ENCODE peak calls at places on chromosomes 7 and 10, in six cellular contexts. O, N, Z, Q, L and Y are unnamed samples. For H3K4me1, the result is how much of the 10 kb centered on the place peaks cover.

GRCh38 chr10:122286872-122287271 is 15.8 kb downstream of the BTBD16 start:
- DNase-seq in O (peak), N (peak), Z (no peak), Q (peak), L (no peak), Y (no peak)

GRCh38 chr10:49393757-49394156 is 2.1 kb downstream of the DRGX start:
- DNase-seq in O (no peak), N (no peak), Z (no peak), Q (peak), L (no peak), Y (no peak)

GRCh38 chr7:35749548-35749947 is 51.3 kb upstream of the SEPTIN7 start:
- DNase-seq in O (no peak), N (no peak), Z (no peak), Q (no peak), L (no peak), Y (no peak)

GRCh38 chr10:43053825-43054224 is 23.0 kb upstream of the RET start:
- DNase-seq in O (no peak), N (no peak), Z (no peak), Q (no peak), L (no peak), Y (no peak)

GRCh38 chr7:14759785-14760184 is 142.8 kb downstream of the DGKB start:
- DNase-seq in O (no peak), N (peak), Z (no peak), Q (no peak), L (no peak), Y (no peak)

GRCh38 chr7:8176370-8177081 is 85.4 kb downstream of the ICA1 start:
- DNase-seq in O (no peak), N (no peak), Z (no peak), Q (no peak), L (no peak), Y (peak)

GRCh38 chr10:52786098-52786497 is 13.5 kb upstream of the MBL2 start:
- DNase-seq in O (no peak), N (no peak), Z (no peak), Q (no peak), L (no peak), Y (no peak)

GRCh38 chr7:22822486-22823141 is at the start of gene TOMM7:
- DNase-seq in O (peak), N (peak), Z (peak), Q (peak), L (peak), Y (peak)

GRCh38 chr10:112842832-112843360 is 107.2 kb upstream of the TCF7L2 start:
- DNase-seq in O (no peak), N (no peak), Z (no peak), Q (no peak), L (peak), Y (no peak)

GRCh38 chr10:132670546-132670945 is 115.4 kb downstream of the NKX6-2 start:
- DNase-seq in O (no peak), N (no peak), Z (no peak), Q (no peak), L (no peak), Y (no peak)

GRCh38 chr7:104264281-104264680 is 56.5 kb upstream of the ORC5 start:
- DNase-seq in O (no peak), N (peak), Z (no peak), Q (no peak), L (no peak), Y (no peak)

GRCh38 chr7:129530881-129531391 is 28.6 kb downstream of the SMKR1 start:
- DNase-seq in O (peak), N (peak), Z (peak), Q (no peak), L (no peak), Y (no peak)

GRCh38 chr7:80387634-80388033 is 124.2 kb downstream of the GNAT3 start:
- DNase-seq in O (no peak), N (no peak), Z (no peak), Q (peak), L (peak), Y (no peak)

GRCh38 chr7:81333004-81333403 is 414.2 kb upstream of the SEMA3C start:
- DNase-seq in O (no peak), N (peak), Z (no peak), Q (no peak), L (no peak), Y (no peak)

GRCh38 chr10:113679463-113680171 is at the start of gene CASP7:
- DNase-seq in O (peak), N (peak), Z (peak), Q (peak), L (peak), Y (peak)

GRCh38 chr10:31961675-31962074 is 33.0 kb upstream of the ARHGAP12 start:
- DNase-seq in O (no peak), N (peak), Z (no peak), Q (no peak), L (no peak), Y (no peak)

GRCh38 chr10:62306663-62307062 is 38.0 kb upstream of the RTKN2 start:
- DNase-seq in O (no peak), N (no peak), Z (no peak), Q (peak), L (no peak), Y (no peak)

GRCh38 chr10:101085846-101086245 is 24.1 kb downstream of the KAZALD1 start:
- DNase-seq in O (no peak), N (peak), Z (no peak), Q (no peak), L (no peak), Y (no peak)

GRCh38 chr7:1149351-1149794 is 10.6 kb downstream of the ZFAND2A start:
- DNase-seq in O (no peak), N (no peak), Z (no peak), Q (no peak), L (no peak), Y (no peak)

DNA sequence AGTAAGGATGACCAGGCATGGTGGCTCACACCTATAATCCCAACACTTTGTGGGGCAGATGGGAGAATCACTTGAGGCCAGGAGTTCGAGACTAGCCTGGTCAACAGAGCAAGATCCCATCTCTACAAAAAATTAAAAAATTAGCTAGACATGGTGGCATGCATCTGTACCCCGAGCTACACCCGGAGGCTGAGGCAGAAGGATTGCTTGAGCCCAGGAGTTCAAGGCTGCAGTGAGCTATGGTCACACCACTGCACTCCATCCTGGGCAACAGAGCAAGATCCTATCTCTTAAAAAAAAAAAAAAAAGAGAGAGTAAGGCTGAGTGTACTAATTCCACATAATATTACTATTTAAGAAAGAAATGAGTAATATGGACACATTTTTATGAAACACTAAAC is 3.8 kb downstream of the P4HA1 start:
- DNase-seq in O (no peak), N (no peak), Z (no peak), Q (no peak), L (no peak), Y (no peak)
- H3K4me1 ChIP-seq in O (under half), N (under half), Z (under half), Q (under half), L (under half), Y (under half)

DNA sequence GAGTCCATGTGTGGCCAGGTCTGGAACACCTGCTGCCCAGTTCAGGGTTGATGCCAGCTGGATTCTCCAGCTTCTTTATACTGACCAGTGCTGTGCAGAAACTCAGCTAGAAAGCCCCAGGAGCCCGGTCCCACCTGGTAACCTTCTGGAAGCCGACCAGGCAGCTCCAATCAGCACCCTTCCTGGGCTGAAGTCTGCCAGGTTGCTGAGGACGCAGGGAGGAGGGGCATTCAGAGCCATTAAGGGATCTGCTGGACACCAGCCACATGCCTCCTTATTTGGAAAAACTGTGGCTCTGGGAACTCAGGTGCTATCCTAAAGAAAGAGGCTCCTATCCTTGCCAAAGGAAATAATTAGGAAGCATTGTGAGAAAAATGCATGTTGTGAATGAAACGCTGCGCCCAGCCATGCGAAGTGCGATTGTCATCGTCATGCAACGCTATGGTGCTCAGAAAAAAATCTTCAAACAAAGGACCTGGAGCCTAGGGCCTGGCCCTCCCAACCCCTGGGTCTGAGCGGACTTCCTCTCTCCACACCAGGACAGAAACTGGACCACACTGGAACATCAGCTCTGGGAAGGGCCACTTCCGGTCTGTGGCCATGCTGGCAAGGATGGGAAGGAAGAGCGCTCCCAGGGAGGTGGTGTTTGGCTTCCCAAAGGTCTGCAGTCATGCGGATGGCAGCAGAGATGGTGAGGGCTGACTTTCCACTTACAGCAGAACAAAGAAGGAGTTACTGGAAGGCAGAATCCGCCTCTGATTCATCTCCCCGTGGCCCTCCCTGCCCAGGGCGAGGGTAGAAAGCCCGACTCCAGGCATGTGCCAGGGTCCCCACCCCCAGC is 90.1 kb downstream of the FAM53B start:
- DNase-seq in O (no peak), N (no peak), Z (no peak), Q (no peak), L (no peak), Y (no peak)
- TF ChIP-seq EZH2phosphoT487 in O (no peak), N (no peak), Z (no peak), Q (no peak), L (no peak), Y (no peak)

DNA sequence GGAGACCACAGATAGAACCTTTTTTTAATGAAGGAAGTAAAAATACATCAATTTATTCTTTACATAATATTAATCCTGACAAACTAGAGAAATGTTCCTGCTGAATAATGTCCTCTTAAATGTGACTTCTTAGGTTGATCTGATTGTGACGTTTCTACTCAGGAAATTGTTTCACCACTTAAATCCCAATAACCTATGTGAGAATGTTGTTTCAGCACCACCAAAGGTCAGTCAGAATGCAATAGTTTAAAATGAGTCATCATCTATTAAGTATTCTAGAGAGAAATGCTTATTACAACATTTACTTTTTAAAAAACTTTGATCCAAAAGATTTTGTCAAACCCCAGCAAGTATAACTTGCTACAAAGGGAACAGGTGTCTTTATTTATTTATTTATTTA is 155.4 kb upstream of the CACNA2D1 start:
- DNase-seq in O (no peak), N (peak), Z (no peak), Q (no peak), L (no peak), Y (no peak)
- H3K4me1 ChIP-seq in O (under half), N (under half), Z (under half), Q (under half), L (under half), Y (under half)

DNA sequence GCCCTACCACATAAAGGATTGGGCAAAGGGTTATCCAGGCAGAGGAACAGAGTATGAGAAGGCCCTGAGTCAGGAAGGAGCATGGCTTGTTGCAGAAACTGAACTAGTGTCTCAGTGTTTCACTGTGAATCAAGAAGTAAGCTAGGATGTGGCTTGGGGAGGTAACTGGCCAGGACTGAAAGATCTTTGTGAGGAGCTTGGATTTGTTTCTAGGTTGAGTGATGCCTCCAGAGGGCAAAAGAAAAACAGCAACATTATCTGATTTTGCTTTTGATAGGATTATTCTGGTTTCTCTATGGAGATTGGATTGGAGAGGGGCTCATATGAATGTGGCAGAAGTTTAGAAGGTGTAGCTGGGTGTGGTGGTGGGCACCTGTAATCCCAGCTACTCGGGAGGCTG is 137.9 kb upstream of the HDAC9 start:
- DNase-seq in O (no peak), N (peak), Z (no peak), Q (peak), L (no peak), Y (peak)
- TF ChIP-seq EZH2phosphoT487 in O (no peak), N (no peak), Z (no peak), Q (no peak), L (no peak), Y (no peak)

GRCh38 chr7:32516551-32517082 is 21.3 kb downstream of the AVL9 start:
- DNase-seq in O (peak), N (no peak), Z (no peak), Q (no peak), L (no peak), Y (no peak)

GRCh38 chr7:32519763-32520162 is 24.5 kb downstream of the AVL9 start:
- DNase-seq in O (no peak), N (no peak), Z (no peak), Q (no peak), L (no peak), Y (no peak)

GRCh38 chr7:32513205-32513604 is 17.9 kb downstream of the AVL9 start:
- DNase-seq in O (no peak), N (no peak), Z (no peak), Q (peak), L (no peak), Y (no peak)

GRCh38 chr7:32518534-32519140 is 23.3 kb downstream of the AVL9 start:
- DNase-seq in O (no peak), N (peak), Z (peak), Q (peak), L (no peak), Y (no peak)

GRCh38 chr7:32515890-32516550 is 20.7 kb downstream of the AVL9 start:
- DNase-seq in O (peak), N (no peak), Z (no peak), Q (no peak), L (no peak), Y (no peak)
- H3K4me1 ChIP-seq in O (under half), N (under half), Z (under half), Q (under half), L (under half), Y (under half)

GRCh38 chr10:13803566-13804554 is 217.1 kb downstream of the PRPF18 start:
- DNase-seq in O (no peak), N (peak), Z (no peak), Q (no peak), L (no peak), Y (no peak)
- TF ChIP-seq EZH2phosphoT487 in O (no peak), N (no peak), Z (no peak), Q (no peak), L (no peak), Y (no peak)

GRCh38 chr10:4946349-4946717 is 16.9 kb upstream of the AKR1C1 start:
- DNase-seq in O (no peak), N (no peak), Z (no peak), Q (no peak), L (no peak), Y (no peak)

GRCh38 chr10:4947635-4948596 is 15.3 kb upstream of the AKR1C1 start:
- DNase-seq in O (peak), N (peak), Z (peak), Q (no peak), L (no peak), Y (no peak)

GRCh38 chr10:4944751-4945280 is 18.4 kb upstream of the AKR1C1 start:
- DNase-seq in O (no peak), N (no peak), Z (no peak), Q (peak), L (no peak), Y (no peak)

GRCh38 chr10:4945706-4946348 is 17.4 kb upstream of the AKR1C1 start:
- DNase-seq in O (no peak), N (no peak), Z (no peak), Q (no peak), L (no peak), Y (no peak)

DNA sequence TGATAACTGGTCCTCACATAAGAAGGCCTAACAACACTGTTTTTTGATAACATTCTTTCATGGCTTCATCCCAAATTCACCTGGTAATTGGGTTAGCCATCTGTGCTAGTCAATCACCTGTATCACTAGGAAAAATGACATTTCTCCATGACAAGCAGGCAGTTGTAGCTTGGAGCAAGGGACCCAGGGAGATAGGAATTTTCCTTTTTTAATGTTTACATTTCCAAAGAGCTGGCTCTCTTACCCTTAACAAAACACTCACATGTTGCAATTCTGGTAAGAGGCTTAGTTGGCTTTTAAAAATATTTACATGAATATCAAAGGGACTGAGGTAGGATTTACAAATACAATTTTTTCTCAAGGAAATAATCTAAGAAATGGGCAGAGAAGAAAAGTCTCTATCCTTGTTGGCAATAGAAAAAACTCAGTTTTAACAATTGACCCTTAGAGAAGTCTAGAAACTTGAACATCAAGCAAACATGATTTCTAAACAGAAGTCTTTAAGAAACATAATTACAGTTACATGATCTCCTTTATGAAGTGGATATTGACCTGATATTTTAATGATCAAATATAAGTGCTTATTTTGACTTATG is 16.1 kb upstream of the AKR1C1 start:
- DNase-seq in O (no peak), N (no peak), Z (no peak), Q (no peak), L (no peak), Y (no peak)
- H3K4me1 ChIP-seq in O (under half), N (under half), Z (under half), Q (under half), L (under half), Y (under half)

DNA sequence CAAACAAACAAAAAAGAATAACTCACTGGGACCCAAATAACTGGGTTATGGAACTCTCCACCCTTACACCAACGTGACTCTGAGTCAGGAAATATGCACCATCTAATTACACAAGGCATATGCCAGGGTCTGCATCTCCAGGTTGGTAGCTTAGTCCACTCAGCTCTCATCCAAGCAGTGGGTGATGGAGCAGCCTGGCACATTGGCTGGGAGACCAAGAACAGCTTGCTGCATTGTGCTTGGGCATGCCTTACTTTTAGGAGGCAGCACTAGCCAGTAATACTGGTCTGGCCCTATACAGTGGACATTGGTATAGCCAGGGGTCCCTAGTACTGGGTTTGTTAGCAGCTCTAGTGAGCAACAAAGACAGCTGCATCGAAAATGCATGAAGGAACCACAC is 218.2 kb upstream of the ZMIZ1 start:
- DNase-seq in O (no peak), N (no peak), Z (no peak), Q (no peak), L (no peak), Y (no peak)
- TF ChIP-seq EZH2phosphoT487 in O (no peak), N (no peak), Z (no peak), Q (no peak), L (no peak), Y (no peak)

GRCh38 chr10:87093461-87094372 is 926 bp downstream of the GLUD1 start:
- DNase-seq in O (peak), N (peak), Z (no peak), Q (peak), L (peak), Y (peak)
- H3K4me1 ChIP-seq in O (under half), N (under half), Z (under half), Q (under half), L (under half), Y (under half)